ENCODE peak calls at places on chromosomes 2 and 18, in seven cellular contexts. D is cardiac fibroblast; M is effector memory CD4-positive, alpha-beta T cell; B is BE2C; L is CD4-positive, CD25-positive, alpha-beta regulatory T cell; Y is SJSA1; R is ascending aorta. E is an unnamed sample.

GRCh38 chr2:190649035-190649797 is at the start of gene NAB1:
- DNase-seq in R (peak; percentile 83), M (peak; percentile 48), L (peak; percentile 67), B (peak; percentile 68), Y (peak; percentile 56), D (no peak), E (peak; percentile 38)

GRCh38 chr2:96807127-96807471 is 9.0 kb upstream of the CNNM3 start:
- DNase-seq in R (no peak), L (no peak), Y (no peak), D (no peak), M (no peak), B (no peak), E (no peak)

GRCh38 chr18:2050016-2050415 is 521.3 kb downstream of the METTL4 start:
- DNase-seq in L (peak; percentile 2), M (no peak), D (peak; percentile 8), R (no peak), B (no peak), Y (no peak), E (no peak)

GRCh38 chr2:104794416-104794815 is 59.5 kb upstream of the POU3F3 start:
- DNase-seq in L (no peak), M (no peak), R (no peak), D (no peak), B (no peak), Y (no peak), E (no peak)

GRCh38 chr18:48884306-48885235 is 66.2 kb downstream of the SMAD7 start:
- DNase-seq in M (no peak), B (no peak), R (peak; percentile 56), Y (no peak), D (no peak), L (no peak), E (peak; percentile 19)

GRCh38 chr2:100321181-100321880 is 970 bp downstream of the LONRF2 start:
- DNase-seq in L (peak; percentile 12), Y (no peak), M (no peak), R (no peak), D (peak; percentile 25), B (peak; percentile 56), E (no peak)

GRCh38 chr2:178859760-178860159 is 52.5 kb upstream of the TTN start:
- DNase-seq in R (no peak), L (no peak), M (no peak), Y (no peak), D (no peak), B (no peak), E (no peak)

GRCh38 chr18:79361766-79362522 is 33.8 kb upstream of the NFATC1 start:
- DNase-seq in B (no peak), M (no peak), R (no peak), L (no peak), Y (peak; percentile 73), D (no peak), E (no peak)

GRCh38 chr2:206158563-206159345 is 490 bp downstream of the NDUFS1 start:
- DNase-seq in D (peak; percentile 31), M (no peak), Y (no peak), L (peak; percentile 6), B (no peak), R (no peak), E (no peak)

GRCh38 chr2:101356486-101356885 is 30.8 kb downstream of the CREG2 start:
- DNase-seq in M (no peak), B (no peak), Y (no peak), L (no peak), D (peak; percentile 46), R (no peak), E (no peak)

GRCh38 chr2:172745636-172746035 is 10.0 kb downstream of the RAPGEF4 start:
- DNase-seq in L (no peak), B (no peak), D (no peak), M (no peak), R (no peak), Y (no peak), E (no peak)

GRCh38 chr2:159153463-159153862 is 133.0 kb downstream of the WDSUB1 start:
- DNase-seq in R (no peak), D (no peak), Y (no peak), B (no peak), M (no peak), L (no peak), E (no peak)

GRCh38 chr2:39181297-39181696 is 60.4 kb upstream of the SOS1 start:
- DNase-seq in R (no peak), L (no peak), B (no peak), M (no peak), Y (no peak), D (no peak), E (no peak)
- H3K4me3 ChIP-seq in R (no peak overlapping the region), L (no peak overlapping the region), B (no peak overlapping the region), M (no peak overlapping the region), Y (no peak overlapping the region), D (no peak overlapping the region), E (no peak overlapping the region)

DNA sequence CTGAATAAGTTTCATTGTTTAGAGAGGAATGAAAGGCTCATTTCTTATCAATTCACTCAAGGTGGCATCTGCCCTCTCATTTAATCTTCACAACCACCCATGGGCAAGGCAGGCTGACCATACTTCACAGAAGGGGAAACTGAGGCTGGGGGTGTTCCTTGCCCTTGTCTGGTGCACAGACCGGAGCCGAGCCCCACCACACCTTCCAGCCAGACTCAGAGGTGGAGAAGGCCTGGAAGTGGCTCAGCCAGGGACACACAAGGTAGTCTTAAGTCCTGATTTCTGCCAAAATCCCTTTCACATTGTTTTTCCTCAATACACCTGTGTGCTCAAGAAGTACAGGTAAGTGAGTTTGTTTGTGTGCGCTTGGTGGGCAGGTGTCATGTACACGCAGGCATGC is 111.9 kb upstream of the TEX51 start:
- DNase-seq in Y (no peak), D (no peak), L (no peak), R (no peak), B (no peak), M (no peak), E (peak; percentile 7)
- H3K4me3 ChIP-seq in Y (no peak overlapping the region), D (no peak overlapping the region), L (no peak overlapping the region), R (no peak overlapping the region), B (no peak overlapping the region), M (no peak overlapping the region), E (no peak overlapping the region)

DNA sequence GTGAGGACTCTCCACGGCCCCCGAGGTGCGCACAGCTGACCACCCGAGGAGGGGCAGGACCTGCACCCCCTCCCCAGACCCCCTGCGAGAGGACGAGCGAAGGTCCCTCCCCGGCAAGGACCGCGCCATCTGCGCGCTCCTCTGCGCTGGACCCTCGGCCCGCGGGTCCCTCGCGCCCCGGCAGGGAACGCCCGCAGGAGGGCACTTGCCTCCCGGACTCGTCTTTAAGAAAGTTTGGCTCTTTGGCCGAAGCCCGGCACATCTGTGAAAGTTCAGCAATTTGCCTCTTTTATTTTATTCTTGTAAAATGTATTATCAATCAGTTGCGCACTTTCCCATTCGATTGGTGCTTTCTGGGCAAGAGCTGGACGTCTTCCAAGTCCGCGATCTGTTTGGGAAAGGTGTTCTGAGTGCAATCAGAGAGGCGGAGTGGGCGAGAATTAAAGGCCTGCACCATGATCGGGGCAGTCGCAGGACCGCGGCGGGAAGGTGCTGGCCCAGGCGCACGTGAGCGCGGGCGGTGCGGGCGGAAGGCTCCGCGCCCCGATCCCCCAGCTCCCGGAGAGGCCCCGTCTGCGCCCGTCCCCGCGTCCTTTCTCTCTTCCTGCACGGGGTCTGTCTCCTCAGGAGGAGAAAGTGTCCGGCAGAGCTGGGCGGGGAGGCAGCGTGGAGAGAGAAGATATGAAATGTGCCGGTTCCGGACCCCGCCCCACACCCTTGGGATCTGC is 1.6 kb upstream of the ALKAL2 start:
- DNase-seq in Y (no peak), M (no peak), B (no peak), D (peak; percentile 9), L (peak; percentile 32), R (no peak), E (no peak)
- H3K4me3 ChIP-seq in Y (peak overlapping the region; percentile 30), M (peak overlapping the region; percentile 34), B (peak overlapping the region; percentile 29), D (peak overlapping the region; percentile 54), L (peak overlapping the region; percentile 48), R (peak overlapping the region; percentile 54), E (peak overlapping the region; percentile 55)

GRCh38 chr2:143176606-143177005 is 47.4 kb downstream of the ARHGAP15 start:
- DNase-seq in M (no peak), L (peak; percentile 54), Y (no peak), D (peak; percentile 0), B (no peak), R (no peak), E (no peak)
- H3K4me3 ChIP-seq in M (peak overlapping the region; percentile 34), L (peak overlapping the region; percentile 82), Y (no peak overlapping the region), D (no peak overlapping the region), B (no peak overlapping the region), R (no peak overlapping the region), E (no peak overlapping the region)

GRCh38 chr2:176114120-176114929 is 2.3 kb upstream of the HOXD10 start:
- DNase-seq in L (no peak), B (no peak), Y (no peak), M (no peak), D (no peak), R (no peak), E (no peak)

GRCh38 chr2:176117162-176117822 is 714 bp downstream of the HOXD10 start:
- DNase-seq in M (no peak), B (no peak), D (no peak), Y (no peak), L (no peak), R (peak; percentile 51), E (no peak)

GRCh38 chr2:176112375-176113302 is 3.9 kb upstream of the HOXD10 start:
- DNase-seq in Y (no peak), B (no peak), M (no peak), L (no peak), R (no peak), D (no peak), E (no peak)

GRCh38 chr2:176115883-176116813 is at the start of gene HOXD10:
- DNase-seq in D (no peak), L (no peak), B (peak; percentile 85), R (peak; percentile 60), Y (no peak), M (no peak), E (no peak)

GRCh38 chr2:176114930-176115625 is 1.5 kb upstream of the HOXD10 start:
- DNase-seq in D (no peak), M (no peak), B (no peak), R (no peak), L (no peak), Y (no peak), E (no peak)
- H3K4me3 ChIP-seq in D (no peak overlapping the region), M (no peak overlapping the region), B (no peak overlapping the region), R (no peak overlapping the region), L (no peak overlapping the region), Y (no peak overlapping the region), E (no peak overlapping the region)

GRCh38 chr18:62852851-62853250 is 137.5 kb downstream of the PHLPP1 start:
- DNase-seq in B (no peak), R (no peak), L (no peak), D (no peak), Y (no peak), M (no peak), E (no peak)
- H3K4me3 ChIP-seq in B (no peak overlapping the region), R (no peak overlapping the region), L (no peak overlapping the region), D (no peak overlapping the region), Y (no peak overlapping the region), M (no peak overlapping the region), E (no peak overlapping the region)

GRCh38 chr2:149597050-149598013 is 9.8 kb upstream of the MMADHC start:
- DNase-seq in L (peak; percentile 85), B (peak; percentile 21), Y (peak; percentile 59), R (peak; percentile 71), D (peak; percentile 91), M (peak; percentile 26), E (peak; percentile 30)
- H3K4me3 ChIP-seq in L (peak overlapping the region; percentile 65), B (peak overlapping the region; percentile 60), Y (no peak overlapping the region), R (peak overlapping the region; percentile 23), D (peak overlapping the region; percentile 29), M (no peak overlapping the region), E (peak overlapping the region; percentile 37)

GRCh38 chr2:162711832-162712540 is 126.6 kb downstream of the KCNH7 start:
- DNase-seq in Y (no peak), R (no peak), L (no peak), M (no peak), B (no peak), D (no peak), E (no peak)
- H3K4me3 ChIP-seq in Y (no peak overlapping the region), R (no peak overlapping the region), L (no peak overlapping the region), M (no peak overlapping the region), B (no peak overlapping the region), D (no peak overlapping the region), E (no peak overlapping the region)

E was measured in tibial artery.